ENCODE peak calls at places on chromosome 2, in ten cellular contexts. W, J, Y, T, F, V, Z, B, X and Q are unnamed samples.

GRCh38 chr2:74873678-74874640 is 40.0 kb downstream of the HK2 start:
- DNase-seq in W (no peak), J (no peak), Y (no peak), T (no peak), F (no peak), V (no peak), Z (no peak), B (no peak), X (no peak), Q (no peak)

GRCh38 chr2:96604104-96604503 is 34.0 kb downstream of the KANSL3 start:
- DNase-seq in W (peak; percentile 23), J (no peak), Y (peak; percentile 27), T (no peak), F (no peak), V (peak; percentile 36), Z (peak; percentile 23), B (no peak), X (peak; percentile 31), Q (peak; percentile 43)

GRCh38 chr2:24315669-24316068 is 44.7 kb downstream of the ITSN2 start:
- DNase-seq in W (no peak), J (no peak), Y (no peak), T (no peak), F (no peak), V (no peak), Z (peak; percentile 50), B (no peak), X (no peak), Q (peak; percentile 93)

GRCh38 chr2:143426296-143426695 is 297.1 kb downstream of the ARHGAP15 start:
- DNase-seq in W (no peak), J (peak; percentile 95), Y (no peak), T (no peak), F (no peak), V (no peak), Z (no peak), B (peak; percentile 87), X (no peak), Q (no peak)

GRCh38 chr2:26727641-26728561 is 35.4 kb downstream of the KCNK3 start:
- DNase-seq in W (no peak), J (no peak), Y (no peak), T (no peak), F (no peak), V (no peak), Z (no peak), B (peak; percentile 89), X (no peak), Q (no peak)

GRCh38 chr2:112683550-112684414 is 37.0 kb upstream of the NT5DC4 start:
- DNase-seq in W (no peak), J (no peak), Y (no peak), T (no peak), F (no peak), V (peak; percentile 46), Z (no peak), B (peak; percentile 70), X (peak; percentile 36), Q (no peak)

GRCh38 chr2:140880573-140880972 is 1250.2 kb downstream of the LRP1B start:
- DNase-seq in W (no peak), J (peak; percentile 91), Y (no peak), T (no peak), F (no peak), V (no peak), Z (no peak), B (no peak), X (no peak), Q (no peak)

GRCh38 chr2:108917078-108917440 is 72.0 kb downstream of the EDAR start:
- DNase-seq in W (no peak), J (peak; percentile 20), Y (no peak), T (no peak), F (no peak), V (no peak), Z (no peak), B (no peak), X (peak; percentile 47), Q (no peak)

GRCh38 chr2:234304945-234305344 is 191.9 kb downstream of the ARL4C start:
- DNase-seq in W (peak; percentile 38), J (peak; percentile 43), Y (peak; percentile 48), T (no peak), F (no peak), V (peak; percentile 95), Z (no peak), B (peak; percentile 37), X (no peak), Q (no peak)
- H3K4me3 ChIP-seq in W (no peak overlapping the region), J (no peak overlapping the region), Y (no peak overlapping the region), T (no peak overlapping the region), F (no peak overlapping the region), V (no peak overlapping the region), Z (no peak overlapping the region), B (no peak overlapping the region), X (no peak overlapping the region), Q (no peak overlapping the region)

GRCh38 chr2:219527076-219527394 is 12.8 kb downstream of the ASIC4 start:
- DNase-seq in W (no peak), J (no peak), Y (no peak), T (no peak), F (no peak), V (no peak), Z (no peak), B (no peak), X (no peak), Q (no peak)

GRCh38 chr2:219527472-219527871 is 13.2 kb downstream of the ASIC4 start:
- DNase-seq in W (no peak), J (no peak), Y (no peak), T (no peak), F (no peak), V (no peak), Z (no peak), B (no peak), X (no peak), Q (no peak)

GRCh38 chr2:219532378-219532649 is 11.3 kb downstream of the CHPF start:
- DNase-seq in W (no peak), J (no peak), Y (no peak), T (no peak), F (no peak), V (no peak), Z (no peak), B (no peak), X (no peak), Q (no peak)

GRCh38 chr2:219531639-219532377 is 11.8 kb downstream of the CHPF start:
- DNase-seq in W (no peak), J (no peak), Y (no peak), T (no peak), F (no peak), V (no peak), Z (no peak), B (no peak), X (no peak), Q (no peak)

DNA sequence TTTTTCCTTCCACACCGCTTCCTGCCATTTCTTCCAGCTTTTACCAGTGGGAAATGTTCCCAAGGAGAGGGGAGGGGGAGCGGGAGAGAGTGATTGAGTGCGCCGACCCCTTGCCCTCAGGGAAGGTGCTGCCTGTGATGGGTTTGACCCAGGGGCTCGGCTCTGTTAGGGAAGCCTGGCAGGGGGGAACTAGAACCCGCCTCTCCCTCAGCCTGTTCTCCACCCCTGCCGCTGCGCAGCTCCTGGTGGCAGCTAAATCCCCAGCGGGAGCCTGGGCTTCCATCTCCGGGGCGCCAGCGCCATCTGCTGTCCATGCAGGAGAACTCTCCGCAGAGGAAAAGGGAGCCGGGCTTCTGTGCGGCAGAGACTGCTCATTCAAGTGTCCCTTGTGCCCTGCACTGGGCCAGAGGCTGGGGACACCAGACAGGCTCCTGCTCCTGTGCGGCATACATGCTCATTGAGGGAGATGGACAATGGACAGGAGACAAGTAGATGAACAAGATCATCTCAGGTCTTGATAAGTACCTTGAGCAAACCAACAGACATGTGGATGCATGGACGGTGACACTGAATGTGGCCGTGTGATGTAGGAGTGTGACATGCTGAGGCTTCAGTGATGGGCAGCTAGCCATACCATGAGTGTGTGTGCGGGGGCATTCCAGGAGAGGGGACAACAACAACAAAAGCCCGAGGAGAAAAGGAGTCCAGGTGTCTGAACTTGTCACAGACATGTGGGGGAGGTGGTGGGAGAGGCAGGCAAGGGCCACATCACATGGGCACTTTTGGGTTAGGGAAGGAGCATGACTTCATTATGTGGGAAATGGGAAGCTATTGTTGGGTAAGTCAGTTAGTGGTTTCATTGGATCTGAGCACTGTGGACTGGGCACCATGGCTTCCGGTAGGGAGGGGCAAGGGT is 13.3 kb downstream of the CHPF start:
- DNase-seq in W (peak; percentile 95), J (peak; percentile 78), Y (peak; percentile 94), T (peak; percentile 71), F (no peak), V (peak; percentile 54), Z (peak; percentile 81), B (peak; percentile 98), X (peak; percentile 77), Q (peak; percentile 95)
- H3K4me2 ChIP-seq in W (peak overlapping the region; percentile 71), J (peak overlapping the region; percentile 80), Y (peak overlapping the region; percentile 83), T (peak overlapping the region; percentile 71), F (peak overlapping the region; percentile 28), V (peak overlapping the region; percentile 52), Z (no peak overlapping the region), B (peak overlapping the region; percentile 75), X (no peak overlapping the region), Q (no peak overlapping the region)

DNA sequence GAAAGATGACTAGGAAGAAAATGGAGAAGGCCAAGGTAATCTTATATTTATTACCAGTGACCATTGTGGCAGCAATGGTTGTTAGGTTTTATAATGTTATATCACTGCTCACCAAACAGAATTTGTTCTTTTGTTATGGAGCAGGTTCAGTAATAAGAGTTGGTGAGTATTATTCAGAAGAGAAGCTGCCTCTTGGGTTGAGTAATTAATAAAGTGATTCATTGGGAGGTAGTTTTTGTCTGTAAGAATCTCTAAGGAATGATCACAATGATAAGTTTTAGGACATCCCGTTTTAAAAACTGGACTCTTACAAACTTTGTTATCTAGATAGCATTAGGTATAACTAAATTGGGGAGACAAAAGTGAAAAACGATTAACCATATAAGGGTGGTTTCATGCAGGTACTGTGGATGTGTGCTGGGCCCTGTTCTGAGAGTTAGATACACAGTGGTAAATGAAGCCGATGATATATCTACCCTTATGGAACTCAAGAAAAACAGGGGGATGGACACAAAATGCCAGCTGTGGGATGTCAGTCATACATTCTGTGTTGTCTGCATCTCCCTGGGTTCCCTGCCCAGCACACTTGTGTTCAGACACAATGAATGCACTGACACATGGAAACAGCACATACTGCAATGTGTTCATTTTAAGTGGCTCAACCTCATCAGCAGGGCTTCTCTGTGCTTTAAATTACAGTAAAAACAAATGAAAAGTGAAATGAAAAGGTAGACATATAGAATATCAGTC is 7.5 kb downstream of the MAP4K4 start:
- DNase-seq in W (no peak), J (peak; percentile 26), Y (no peak), T (no peak), F (no peak), V (no peak), Z (no peak), B (no peak), X (no peak), Q (no peak)
- H3K4me1 ChIP-seq in W (peaks cover 24% of the 10 kb centered on the region), J (peaks cover 20% of the 10 kb centered on the region), Y (peaks cover 53% of the 10 kb centered on the region), T (peaks cover 9% of the 10 kb centered on the region), F (peaks cover 35% of the 10 kb centered on the region), V (peaks cover 64% of the 10 kb centered on the region), Z (peaks cover 95% of the 10 kb centered on the region), B (peaks cover 63% of the 10 kb centered on the region), X (peaks cover 94% of the 10 kb centered on the region), Q (peaks cover 3% of the 10 kb centered on the region)

DNA sequence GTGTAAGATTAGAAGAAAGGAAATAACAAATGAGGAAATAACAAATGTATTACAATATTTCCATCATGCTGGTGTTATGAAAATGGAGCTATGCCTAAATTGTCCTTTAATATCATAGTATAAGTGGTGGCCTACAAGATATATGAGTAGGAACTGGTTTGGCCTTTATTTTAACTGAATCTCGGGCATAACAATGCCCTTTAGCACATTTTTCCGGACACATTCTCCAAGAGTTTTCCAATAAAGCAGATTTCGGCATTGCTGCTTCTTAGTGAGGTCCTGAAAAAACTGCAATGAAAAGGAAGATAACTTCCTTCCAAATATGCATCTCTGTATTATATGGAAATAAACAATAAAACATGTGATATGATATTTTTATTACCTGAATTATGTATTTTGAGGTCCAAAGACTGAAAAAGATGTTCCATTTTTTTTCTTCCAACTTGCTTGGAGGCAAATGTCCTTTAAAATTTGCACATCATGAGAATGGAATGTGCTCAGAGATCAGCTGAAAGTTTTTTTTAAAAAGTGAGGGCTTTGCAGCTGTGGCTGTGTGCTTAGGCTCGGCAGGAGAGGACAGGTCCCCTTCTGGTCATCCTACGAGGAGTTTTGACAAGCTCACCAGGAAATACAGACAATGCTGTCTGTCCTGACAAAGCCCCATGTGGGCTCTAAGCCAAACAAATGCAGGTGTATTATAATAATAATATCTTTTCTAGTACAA is 132.3 kb upstream of the RND3 start:
- DNase-seq in W (peak; percentile 42), J (peak; percentile 78), Y (no peak), T (no peak), F (no peak), V (peak; percentile 59), Z (no peak), B (no peak), X (no peak), Q (no peak)
- H3K4me3 ChIP-seq in W (no peak overlapping the region), J (no peak overlapping the region), Y (no peak overlapping the region), T (no peak overlapping the region), F (no peak overlapping the region), V (no peak overlapping the region), Z (no peak overlapping the region), B (no peak overlapping the region), X (no peak overlapping the region), Q (no peak overlapping the region)